ENCODE peak calls at places on chromosomes 4 and X, in six cellular contexts. R is H9; G is adrenal gland; B is SW 1271; U is activated CD4-positive, alpha-beta T cell treated with anti-CD3 and anti-CD28 coated beads, Interleukin-2, amount 50 U/mL, for 48 hours; K is brain microvascular endothelial cell. L is an unnamed sample.

GRCh38 chr4:129264008-129264657 is 168.2 kb downstream of the C4orf33 start:
- DNase-seq in R (no peak), G (no peak), B (no peak), U (no peak), K (no peak), L (no peak)

GRCh38 chr4:87839309-87839946 is 6.7 kb downstream of the MEPE start:
- DNase-seq in R (no peak), G (peak), B (no peak), U (peak), K (peak), L (peak)

GRCh38 chr4:5054532-5054931 is 3.3 kb downstream of the STK32B start:
- DNase-seq in R (no peak), G (no peak), B (no peak), U (no peak), K (no peak), L (no peak)

GRCh38 chr4:139018501-139018900 is 2.9 kb downstream of the NOCT start:
- DNase-seq in R (no peak), G (no peak), B (no peak), U (no peak), K (no peak), L (no peak)

GRCh38 chrX:56763556-56764152 is 34.6 kb downstream of the NBDY start:
- DNase-seq in R (peak), G (no peak), B (no peak), U (no peak), K (peak), L (no peak)

GRCh38 chr4:100075486-100076270 is 114.6 kb downstream of the DDIT4L start:
- DNase-seq in R (no peak), G (no peak), B (no peak), U (no peak), K (no peak), L (no peak)

GRCh38 chr4:186760576-186760975 is 36.9 kb upstream of the FAT1 start:
- DNase-seq in R (no peak), G (no peak), B (no peak), U (no peak), K (peak), L (no peak)

GRCh38 chr4:174996079-174996478 is 77.9 kb downstream of the ADAM29 start:
- DNase-seq in R (no peak), G (no peak), B (no peak), U (no peak), K (no peak), L (no peak)

GRCh38 chrX:15877380-15877779 is 22.8 kb upstream of the AP1S2 start:
- DNase-seq in R (no peak), G (peak), B (no peak), U (no peak), K (peak), L (no peak)

GRCh38 chr4:139815646-139816601 is 150.3 kb downstream of the MGST2 start:
- DNase-seq in R (peak), G (peak), B (no peak), U (no peak), K (peak), L (no peak)

GRCh38 chrX:23883737-23884354 is 23.9 kb downstream of the APOO start:
- DNase-seq in R (no peak), G (peak), B (peak), U (peak), K (peak), L (no peak)

GRCh38 chr4:6749340-6750171 is 33.0 kb upstream of the KIAA0232 start:
- DNase-seq in R (no peak), G (peak), B (no peak), U (no peak), K (peak), L (no peak)

GRCh38 chr4:17780461-17781071 is 855 bp downstream of the FAM184B start:
- DNase-seq in R (no peak), G (no peak), B (no peak), U (no peak), K (no peak), L (no peak)

GRCh38 chr4:154076921-154077320 is 288.0 kb upstream of the SFRP2 start:
- DNase-seq in R (no peak), G (no peak), B (no peak), U (no peak), K (peak), L (no peak)

GRCh38 chrX:78019586-78020483 is 50.4 kb upstream of the PGAM4 start:
- DNase-seq in R (no peak), G (no peak), B (no peak), U (no peak), K (no peak), L (no peak)

GRCh38 chr4:128354205-128354821 is 66.7 kb upstream of the PGRMC2 start:
- DNase-seq in R (no peak), G (peak), B (peak), U (no peak), K (peak), L (no peak)

GRCh38 chrX:49840679-49841078 is 11.6 kb downstream of the PAGE4 start:
- DNase-seq in R (peak), G (peak), B (peak), U (peak), K (peak), L (peak)

GRCh38 chr4:6476893-6477292 is 4.5 kb upstream of the PPP2R2C start:
- DNase-seq in R (peak), G (no peak), B (no peak), U (no peak), K (no peak), L (no peak)

GRCh38 chr4:101271516-101271915 is 75.8 kb downstream of the PPP3CA start:
- DNase-seq in R (no peak), G (no peak), B (no peak), U (no peak), K (no peak), L (no peak)

L was measured in hypothalamus.